ENCODE peak calls at places on chromosomes 6 and 20, in nine cellular contexts. G is progenitor cell of endocrine pancreas; A is activated T-cell treated with anti-CD3 and anti-CD28 coated beads for 1 hour; Y is EH; J is mucosa of descending colon; V is effector CD4-positive, alpha-beta T cell; U is fibroblast of lung; E is stimulated activated CD4-positive, alpha-beta T cell treated with anti-CD3 and anti-CD28 coated beads, Interleukin-2, amount 100 ng/mL, for 48 hours; W is T-helper 2 cell. P is an unnamed sample.

GRCh38 chr6:134446901-134447300 is 129.0 kb upstream of the SGK1 start:
- DNase-seq in G (no peak), A (no peak), Y (peak; percentile 41), J (no peak), V (no peak), U (peak; percentile 29), E (no peak), W (no peak), P (no peak)

GRCh38 chr6:113858605-113859348 is 1.6 kb downstream of the MARCKS start:
- DNase-seq in G (peak; percentile 95), A (peak; percentile 58), Y (peak; percentile 89), J (peak; percentile 90), V (peak; percentile 49), U (peak; percentile 90), E (peak; percentile 73), W (peak; percentile 74), P (peak; percentile 85)

GRCh38 chr6:146551545-146551944 is 7.9 kb downstream of the RAB32 start:
- DNase-seq in G (no peak), A (no peak), Y (no peak), J (no peak), V (no peak), U (no peak), E (no peak), W (no peak), P (no peak)

GRCh38 chr6:107495196-107495643 is 5.3 kb downstream of the SOBP start:
- DNase-seq in G (no peak), A (no peak), Y (no peak), J (no peak), V (no peak), U (no peak), E (no peak), W (no peak), P (no peak)

GRCh38 chr6:6981923-6982322 is 125.8 kb upstream of the RREB1 start:
- DNase-seq in G (no peak), A (no peak), Y (no peak), J (no peak), V (no peak), U (no peak), E (no peak), W (no peak), P (peak; percentile 37)

GRCh38 chr6:100475554-100476325 is 11.0 kb upstream of the SIM1 start:
- DNase-seq in G (no peak), A (no peak), Y (peak; percentile 52), J (no peak), V (no peak), U (no peak), E (no peak), W (peak; percentile 86), P (no peak)

GRCh38 chr6:37171141-37171969 is 1.4 kb downstream of the PIM1 start:
- DNase-seq in G (peak; percentile 23), A (no peak), Y (peak; percentile 64), J (peak; percentile 56), V (peak; percentile 19), U (peak; percentile 76), E (peak; percentile 19), W (peak; percentile 72), P (peak; percentile 16)

GRCh38 chr6:109939654-109940053 is 38.5 kb upstream of the GPR6 start:
- DNase-seq in G (no peak), A (no peak), Y (peak; percentile 30), J (no peak), V (no peak), U (peak; percentile 15), E (no peak), W (no peak), P (peak; percentile 22)

GRCh38 chr6:140494321-140495085 is 1120.1 kb upstream of the CITED2 start:
- DNase-seq in G (no peak), A (no peak), Y (peak; percentile 44), J (no peak), V (no peak), U (peak; percentile 16), E (no peak), W (no peak), P (peak; percentile 46)

GRCh38 chr6:41591859-41592502 is 45.8 kb downstream of the FOXP4 start:
- DNase-seq in G (peak; percentile 76), A (peak; percentile 77), Y (peak; percentile 72), J (peak; percentile 83), V (peak; percentile 70), U (peak; percentile 32), E (peak; percentile 74), W (peak; percentile 48), P (no peak)

GRCh38 chr20:24819331-24819965 is 129.6 kb upstream of the CST7 start:
- DNase-seq in G (no peak), A (no peak), Y (no peak), J (no peak), V (no peak), U (no peak), E (no peak), W (no peak), P (no peak)

GRCh38 chr6:35071347-35071994 is 69.7 kb downstream of the TCP11 start:
- DNase-seq in G (no peak), A (no peak), Y (no peak), J (no peak), V (no peak), U (peak; percentile 27), E (no peak), W (no peak), P (peak; percentile 30)